ENCODE peak calls at places on chromosomes 16 and 17, in six cellular contexts. One of them, this sample, is unnamed.

GRCh38 chr17:38735161-38735997 is 5.2 kb downstream of the CISD3 start:
- DNase-seq in sigmoid colon: no peak
- DNase-seq in neural progenitor cell: peak; percentile 82
- DNase-seq in A549: peak; percentile 50
- DNase-seq in foreskin fibroblast: no peak
- DNase-seq in cardiac fibroblast: peak; percentile 44
- DNase-seq in this sample: no peak

GRCh38 chr17:47231334-47231733 is 22.2 kb downstream of the MYL4 start:
- DNase-seq in sigmoid colon: no peak
- DNase-seq in neural progenitor cell: no peak
- DNase-seq in A549: no peak
- DNase-seq in foreskin fibroblast: no peak
- DNase-seq in cardiac fibroblast: no peak
- DNase-seq in this sample: no peak

GRCh38 chr16:54067317-54068065 is 219.1 kb downstream of the IRX3 start:
- DNase-seq in sigmoid colon: no peak
- DNase-seq in neural progenitor cell: no peak
- DNase-seq in A549: no peak
- DNase-seq in foreskin fibroblast: no peak
- DNase-seq in cardiac fibroblast: no peak
- DNase-seq in this sample: no peak

GRCh38 chr16:67242138-67242730 is 5.0 kb downstream of the FHOD1 start:
- DNase-seq in sigmoid colon: no peak
- DNase-seq in neural progenitor cell: no peak
- DNase-seq in A549: no peak
- DNase-seq in foreskin fibroblast: no peak
- DNase-seq in cardiac fibroblast: no peak
- DNase-seq in this sample: no peak

GRCh38 chr16:24111903-24112302 is 144.2 kb upstream of the CACNG3 start:
- DNase-seq in sigmoid colon: no peak
- DNase-seq in neural progenitor cell: no peak
- DNase-seq in A549: no peak
- DNase-seq in foreskin fibroblast: no peak
- DNase-seq in cardiac fibroblast: no peak
- DNase-seq in this sample: no peak

GRCh38 chr16:76634847-76635697 is 357.9 kb downstream of the CNTNAP4 start:
- DNase-seq in sigmoid colon: no peak
- DNase-seq in neural progenitor cell: no peak
- DNase-seq in A549: no peak
- DNase-seq in foreskin fibroblast: no peak
- DNase-seq in cardiac fibroblast: peak; percentile 6
- DNase-seq in this sample: no peak

GRCh38 chr16:57775661-57776469 is 26.4 kb downstream of the KIFC3 start:
- DNase-seq in sigmoid colon: no peak
- DNase-seq in neural progenitor cell: peak; percentile 95
- DNase-seq in A549: peak; percentile 60
- DNase-seq in foreskin fibroblast: no peak
- DNase-seq in cardiac fibroblast: peak; percentile 29
- DNase-seq in this sample: no peak

GRCh38 chr17:76996741-76997694 is 128.8 kb downstream of the MGAT5B start:
- DNase-seq in sigmoid colon: no peak
- DNase-seq in neural progenitor cell: no peak
- DNase-seq in A549: no peak
- DNase-seq in foreskin fibroblast: no peak
- DNase-seq in cardiac fibroblast: no peak
- DNase-seq in this sample: no peak

GRCh38 chr16:85136213-85136704 is 24.0 kb upstream of the CIBAR2 start:
- DNase-seq in sigmoid colon: peak; percentile 80
- DNase-seq in neural progenitor cell: no peak
- DNase-seq in A549: no peak
- DNase-seq in foreskin fibroblast: no peak
- DNase-seq in cardiac fibroblast: peak; percentile 41
- DNase-seq in this sample: no peak

GRCh38 chr17:55269894-55270293 is 5.1 kb downstream of the HLF start:
- DNase-seq in sigmoid colon: no peak
- DNase-seq in neural progenitor cell: no peak
- DNase-seq in A549: no peak
- DNase-seq in foreskin fibroblast: no peak
- DNase-seq in cardiac fibroblast: no peak
- DNase-seq in this sample: no peak

GRCh38 chr17:29982991-29983390 is 41.6 kb downstream of the EFCAB5 start:
- DNase-seq in sigmoid colon: no peak
- DNase-seq in neural progenitor cell: no peak
- DNase-seq in A549: no peak
- DNase-seq in foreskin fibroblast: peak; percentile 49
- DNase-seq in cardiac fibroblast: no peak
- DNase-seq in this sample: no peak

GRCh38 chr16:88732961-88733294 is 26.6 kb downstream of the CTU2 start:
- DNase-seq in sigmoid colon: no peak
- DNase-seq in neural progenitor cell: no peak
- DNase-seq in A549: no peak
- DNase-seq in foreskin fibroblast: no peak
- DNase-seq in cardiac fibroblast: no peak
- DNase-seq in this sample: no peak

GRCh38 chr17:80678621-80679020 is 134.0 kb downstream of the RPTOR start:
- DNase-seq in sigmoid colon: no peak
- DNase-seq in neural progenitor cell: peak; percentile 55
- DNase-seq in A549: no peak
- DNase-seq in foreskin fibroblast: peak; percentile 15
- DNase-seq in cardiac fibroblast: peak; percentile 51
- DNase-seq in this sample: peak; percentile 42

GRCh38 chr16:49755291-49755611 is 100.7 kb downstream of the ZNF423 start:
- DNase-seq in sigmoid colon: no peak
- DNase-seq in neural progenitor cell: peak; percentile 75
- DNase-seq in A549: peak; percentile 35
- DNase-seq in foreskin fibroblast: peak; percentile 40
- DNase-seq in cardiac fibroblast: peak; percentile 65
- DNase-seq in this sample: no peak

GRCh38 chr17:2068589-2069051 is 13.7 kb downstream of the HIC1 start:
- DNase-seq in sigmoid colon: no peak
- DNase-seq in neural progenitor cell: no peak
- DNase-seq in A549: no peak
- DNase-seq in foreskin fibroblast: no peak
- DNase-seq in cardiac fibroblast: peak; percentile 29
- DNase-seq in this sample: no peak

GRCh38 chr17:48728232-48729231 is at the start of gene HOXB13:
- DNase-seq in sigmoid colon: peak; percentile 82
- DNase-seq in neural progenitor cell: peak; percentile 74
- DNase-seq in A549: peak; percentile 88
- DNase-seq in foreskin fibroblast: peak; percentile 58
- DNase-seq in cardiac fibroblast: peak; percentile 29
- DNase-seq in this sample: no peak

GRCh38 chr16:49675417-49675816 is 180.5 kb downstream of the ZNF423 start:
- DNase-seq in sigmoid colon: no peak
- DNase-seq in neural progenitor cell: no peak
- DNase-seq in A549: no peak
- DNase-seq in foreskin fibroblast: no peak
- DNase-seq in cardiac fibroblast: no peak
- DNase-seq in this sample: no peak

DNA sequence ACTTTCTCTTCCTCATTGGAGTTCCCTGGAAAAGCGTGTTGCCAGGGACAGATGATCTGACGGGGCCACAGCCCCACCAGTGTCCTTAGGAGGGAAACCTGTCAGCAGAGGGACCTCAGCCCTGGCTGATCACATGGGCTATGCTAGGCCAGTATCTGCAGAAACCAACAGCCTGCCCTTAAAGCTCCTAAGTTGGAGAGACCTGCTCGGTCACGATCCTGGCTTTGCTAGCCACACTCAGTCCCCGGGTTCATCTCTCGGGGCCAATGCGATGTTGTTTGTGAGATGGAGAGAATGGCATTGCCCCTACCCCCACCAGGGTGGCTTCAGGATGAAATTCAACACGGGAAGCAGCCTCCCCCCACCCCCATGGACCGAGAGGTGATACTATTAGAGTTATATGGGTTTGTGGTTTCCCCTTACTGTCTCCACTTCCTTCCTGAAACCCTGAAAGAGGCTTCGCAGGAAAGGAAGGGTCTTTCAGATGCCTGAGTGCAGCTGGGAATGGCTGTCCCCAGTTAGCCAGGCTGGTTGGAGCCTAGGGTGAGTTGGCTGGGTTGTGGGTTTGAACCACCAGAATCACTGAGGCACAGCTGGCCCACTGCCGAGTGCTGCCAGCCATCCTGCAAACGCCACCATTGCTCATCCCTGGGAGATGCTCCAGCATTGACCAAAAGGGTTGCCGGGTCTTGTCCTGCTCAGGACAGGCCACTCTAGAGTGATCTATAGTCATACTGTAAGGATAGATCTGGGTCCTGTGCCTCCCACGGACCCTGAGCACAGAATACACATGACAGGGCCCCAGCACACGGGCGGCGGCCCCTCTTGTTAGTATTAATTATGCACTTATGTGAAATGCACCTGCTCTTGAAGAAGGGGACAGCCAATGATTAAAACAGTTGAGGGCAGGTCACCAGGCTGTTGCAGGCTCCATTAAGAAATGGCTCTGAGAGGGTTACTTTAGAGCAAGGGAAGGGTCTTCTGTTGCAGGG is 16.8 kb downstream of the RMI2 start:
- DNase-seq in sigmoid colon: no peak
- DNase-seq in neural progenitor cell: no peak
- DNase-seq in A549: no peak
- DNase-seq in foreskin fibroblast: peak; percentile 33
- DNase-seq in cardiac fibroblast: no peak
- DNase-seq in this sample: no peak
- H3K4me3 ChIP-seq in sigmoid colon: no peak overlapping the region
- H3K4me3 ChIP-seq in neural progenitor cell: no peak overlapping the region
- H3K4me3 ChIP-seq in A549: no peak overlapping the region
- H3K4me3 ChIP-seq in foreskin fibroblast: no peak overlapping the region
- H3K4me3 ChIP-seq in cardiac fibroblast: no peak overlapping the region
- H3K4me3 ChIP-seq in this sample: no peak overlapping the region

GRCh38 chr16:66204761-66205160 is 161.7 kb upstream of the CDH5 start:
- DNase-seq in sigmoid colon: no peak
- DNase-seq in neural progenitor cell: no peak
- DNase-seq in A549: no peak
- DNase-seq in foreskin fibroblast: no peak
- DNase-seq in cardiac fibroblast: peak; percentile 86
- DNase-seq in this sample: no peak

GRCh38 chr16:66203476-66203875 is 163.0 kb upstream of the CDH5 start:
- DNase-seq in sigmoid colon: no peak
- DNase-seq in neural progenitor cell: no peak
- DNase-seq in A549: no peak
- DNase-seq in foreskin fibroblast: no peak
- DNase-seq in cardiac fibroblast: no peak
- DNase-seq in this sample: no peak

GRCh38 chr16:66207864-66208226 is 158.6 kb upstream of the CDH5 start:
- DNase-seq in sigmoid colon: no peak
- DNase-seq in neural progenitor cell: no peak
- DNase-seq in A549: no peak
- DNase-seq in foreskin fibroblast: no peak
- DNase-seq in cardiac fibroblast: no peak
- DNase-seq in this sample: no peak

GRCh38 chr16:66205287-66206167 is 161.0 kb upstream of the CDH5 start:
- DNase-seq in sigmoid colon: no peak
- DNase-seq in neural progenitor cell: no peak
- DNase-seq in A549: no peak
- DNase-seq in foreskin fibroblast: peak; percentile 22
- DNase-seq in cardiac fibroblast: peak; percentile 80
- DNase-seq in this sample: no peak

GRCh38 chr16:66207139-66207863 is 159.2 kb upstream of the CDH5 start:
- DNase-seq in sigmoid colon: no peak
- DNase-seq in neural progenitor cell: no peak
- DNase-seq in A549: no peak
- DNase-seq in foreskin fibroblast: no peak
- DNase-seq in cardiac fibroblast: peak; percentile 55
- DNase-seq in this sample: no peak
- H3K4me3 ChIP-seq in sigmoid colon: no peak overlapping the region
- H3K4me3 ChIP-seq in neural progenitor cell: no peak overlapping the region
- H3K4me3 ChIP-seq in A549: no peak overlapping the region
- H3K4me3 ChIP-seq in foreskin fibroblast: no peak overlapping the region
- H3K4me3 ChIP-seq in cardiac fibroblast: no peak overlapping the region
- H3K4me3 ChIP-seq in this sample: no peak overlapping the region

GRCh38 chr16:56355786-56356275 is 69.5 kb downstream of the AMFR start:
- DNase-seq in sigmoid colon: peak; percentile 64
- DNase-seq in neural progenitor cell: no peak
- DNase-seq in A549: no peak
- DNase-seq in foreskin fibroblast: no peak
- DNase-seq in cardiac fibroblast: no peak
- DNase-seq in this sample: no peak
- H3K4me3 ChIP-seq in sigmoid colon: peak overlapping the region; percentile 52
- H3K4me3 ChIP-seq in neural progenitor cell: no peak overlapping the region
- H3K4me3 ChIP-seq in A549: no peak overlapping the region
- H3K4me3 ChIP-seq in foreskin fibroblast: no peak overlapping the region
- H3K4me3 ChIP-seq in cardiac fibroblast: no peak overlapping the region
- H3K4me3 ChIP-seq in this sample: peak overlapping the region; percentile 48

GRCh38 chr17:46001390-46002310 is 2.6 kb downstream of the STH start:
- DNase-seq in sigmoid colon: no peak
- DNase-seq in neural progenitor cell: no peak
- DNase-seq in A549: no peak
- DNase-seq in foreskin fibroblast: no peak
- DNase-seq in cardiac fibroblast: no peak
- DNase-seq in this sample: no peak

GRCh38 chr17:45998987-45999899 is at the start of gene STH:
- DNase-seq in sigmoid colon: no peak
- DNase-seq in neural progenitor cell: no peak
- DNase-seq in A549: no peak
- DNase-seq in foreskin fibroblast: no peak
- DNase-seq in cardiac fibroblast: no peak
- DNase-seq in this sample: no peak

GRCh38 chr17:46000292-46000691 is 1.2 kb downstream of the STH start:
- DNase-seq in sigmoid colon: no peak
- DNase-seq in neural progenitor cell: no peak
- DNase-seq in A549: no peak
- DNase-seq in foreskin fibroblast: no peak
- DNase-seq in cardiac fibroblast: no peak
- DNase-seq in this sample: no peak

GRCh38 chr17:45999900-46000290 is 845 bp downstream of the STH start:
- DNase-seq in sigmoid colon: no peak
- DNase-seq in neural progenitor cell: no peak
- DNase-seq in A549: no peak
- DNase-seq in foreskin fibroblast: no peak
- DNase-seq in cardiac fibroblast: no peak
- DNase-seq in this sample: no peak

GRCh38 chr17:46000757-46001156 is 1.7 kb downstream of the STH start:
- DNase-seq in sigmoid colon: no peak
- DNase-seq in neural progenitor cell: no peak
- DNase-seq in A549: no peak
- DNase-seq in foreskin fibroblast: no peak
- DNase-seq in cardiac fibroblast: no peak
- DNase-seq in this sample: no peak
- H3K4me3 ChIP-seq in sigmoid colon: no peak overlapping the region
- H3K4me3 ChIP-seq in neural progenitor cell: no peak overlapping the region
- H3K4me3 ChIP-seq in A549: no peak overlapping the region
- H3K4me3 ChIP-seq in foreskin fibroblast: no peak overlapping the region
- H3K4me3 ChIP-seq in cardiac fibroblast: no peak overlapping the region
- H3K4me3 ChIP-seq in this sample: no peak overlapping the region

This sample was measured in AG04449.